ENCODE peak calls at places on chromosomes 1 and 21, in five cellular contexts. One of them, this sample, is unnamed.

GRCh38 chr1:211643324-211644212 is 31.9 kb downstream of the NEK2 start:
- DNase-seq in heart left ventricle: no peak
- DNase-seq in substantia nigra: no peak
- DNase-seq in GM23338: no peak
- DNase-seq in posterior cingulate gyrus: peak; percentile 14
- DNase-seq in this sample: no peak

GRCh38 chr1:153363641-153364040 is 6.0 kb downstream of the S100A9 start:
- DNase-seq in heart left ventricle: no peak
- DNase-seq in substantia nigra: no peak
- DNase-seq in GM23338: no peak
- DNase-seq in posterior cingulate gyrus: no peak
- DNase-seq in this sample: no peak

GRCh38 chr1:247085310-247085709 is 6.7 kb upstream of the ZNF670 start:
- DNase-seq in heart left ventricle: no peak
- DNase-seq in substantia nigra: no peak
- DNase-seq in GM23338: no peak
- DNase-seq in posterior cingulate gyrus: no peak
- DNase-seq in this sample: no peak

GRCh38 chr21:43355925-43356289 is 71.0 kb downstream of the SIK1 start:
- DNase-seq in heart left ventricle: no peak
- DNase-seq in substantia nigra: no peak
- DNase-seq in GM23338: no peak
- DNase-seq in posterior cingulate gyrus: no peak
- DNase-seq in this sample: no peak

GRCh38 chr1:79079770-79080169 is 73.2 kb upstream of the ADGRL4 start:
- DNase-seq in heart left ventricle: peak; percentile 51
- DNase-seq in substantia nigra: no peak
- DNase-seq in GM23338: peak; percentile 47
- DNase-seq in posterior cingulate gyrus: no peak
- DNase-seq in this sample: no peak

GRCh38 chr1:75579046-75579445 is 31.9 kb downstream of the SLC44A5 start:
- DNase-seq in heart left ventricle: no peak
- DNase-seq in substantia nigra: no peak
- DNase-seq in GM23338: no peak
- DNase-seq in posterior cingulate gyrus: no peak
- DNase-seq in this sample: no peak

GRCh38 chr1:154328318-154329151 is 3.2 kb downstream of the ATP8B2 start:
- DNase-seq in heart left ventricle: peak; percentile 86
- DNase-seq in substantia nigra: peak; percentile 38
- DNase-seq in GM23338: peak; percentile 86
- DNase-seq in posterior cingulate gyrus: peak; percentile 86
- DNase-seq in this sample: peak; percentile 83

GRCh38 chr1:9561429-9561828 is 22.2 kb downstream of the SLC25A33 start:
- DNase-seq in heart left ventricle: peak; percentile 46
- DNase-seq in substantia nigra: no peak
- DNase-seq in GM23338: no peak
- DNase-seq in posterior cingulate gyrus: no peak
- DNase-seq in this sample: no peak

GRCh38 chr1:101592861-101593260 is 356.0 kb downstream of the S1PR1 start:
- DNase-seq in heart left ventricle: no peak
- DNase-seq in substantia nigra: no peak
- DNase-seq in GM23338: no peak
- DNase-seq in posterior cingulate gyrus: no peak
- DNase-seq in this sample: no peak

GRCh38 chr1:240092301-240093119 is 827 bp downstream of the FMN2 start:
- DNase-seq in heart left ventricle: peak; percentile 8
- DNase-seq in substantia nigra: no peak
- DNase-seq in GM23338: peak; percentile 57
- DNase-seq in posterior cingulate gyrus: peak; percentile 60
- DNase-seq in this sample: peak; percentile 50

GRCh38 chr1:20399606-20400180 is 86.3 kb downstream of the CAMK2N1 start:
- DNase-seq in heart left ventricle: no peak
- DNase-seq in substantia nigra: no peak
- DNase-seq in GM23338: no peak
- DNase-seq in posterior cingulate gyrus: no peak
- DNase-seq in this sample: no peak

GRCh38 chr1:56375184-56375837 is 204.1 kb downstream of the PLPP3 start:
- DNase-seq in heart left ventricle: no peak
- DNase-seq in substantia nigra: no peak
- DNase-seq in GM23338: peak; percentile 59
- DNase-seq in posterior cingulate gyrus: no peak
- DNase-seq in this sample: no peak

GRCh38 chr1:170986901-170987300 is 51.6 kb downstream of the MROH9 start:
- DNase-seq in heart left ventricle: no peak
- DNase-seq in substantia nigra: no peak
- DNase-seq in GM23338: no peak
- DNase-seq in posterior cingulate gyrus: no peak
- DNase-seq in this sample: no peak

GRCh38 chr1:93519196-93519825 is 71.4 kb downstream of the FNBP1L start:
- DNase-seq in heart left ventricle: no peak
- DNase-seq in substantia nigra: no peak
- DNase-seq in GM23338: no peak
- DNase-seq in posterior cingulate gyrus: no peak
- DNase-seq in this sample: no peak

GRCh38 chr1:247332901-247333361 is 1.3 kb upstream of the ZNF496 start:
- DNase-seq in heart left ventricle: peak; percentile 28
- DNase-seq in substantia nigra: no peak
- DNase-seq in GM23338: peak; percentile 30
- DNase-seq in posterior cingulate gyrus: peak; percentile 19
- DNase-seq in this sample: no peak

GRCh38 chr1:209625205-209625549 is 27.0 kb downstream of the LAMB3 start:
- DNase-seq in heart left ventricle: peak; percentile 65
- DNase-seq in substantia nigra: no peak
- DNase-seq in GM23338: no peak
- DNase-seq in posterior cingulate gyrus: no peak
- DNase-seq in this sample: no peak

GRCh38 chr1:155944396-155944728 is 2.9 kb downstream of the RXFP4 start:
- DNase-seq in heart left ventricle: no peak
- DNase-seq in substantia nigra: no peak
- DNase-seq in GM23338: no peak
- DNase-seq in posterior cingulate gyrus: no peak
- DNase-seq in this sample: no peak